ENCODE peak calls at places on chromosomes 2 and 18, in six cellular contexts. B is tibial nerve, P is dorsolateral prefrontal cortex, F is cardiac muscle cell, J is heart right ventricle, K is kidney epithelial cell. W is an unnamed sample.

GRCh38 chr2:168157926-168158325 is 89.5 kb downstream of the STK39 start:
- DNase-seq in J (no peak), B (no peak), F (peak; percentile 39), P (no peak), K (no peak), W (no peak)

GRCh38 chr2:126304147-126304546 is 351.8 kb upstream of the GYPC start:
- DNase-seq in K (no peak), J (no peak), F (no peak), P (no peak), B (no peak), W (no peak)

GRCh38 chr2:108565778-108566375 is 31.6 kb downstream of the LIMS1 start:
- DNase-seq in F (no peak), J (no peak), B (no peak), K (no peak), P (no peak), W (no peak)

GRCh38 chr2:177989029-177989885 is 83.3 kb downstream of the PDE11A start:
- DNase-seq in B (no peak), P (no peak), J (no peak), K (peak; percentile 71), F (no peak), W (no peak)

GRCh38 chr2:62474173-62474572 is 31.8 kb downstream of the TMEM17 start:
- DNase-seq in F (peak; percentile 27), J (no peak), B (no peak), K (no peak), P (no peak), W (no peak)

GRCh38 chr2:31831585-31831984 is 179.2 kb downstream of the MEMO1 start:
- DNase-seq in F (no peak), J (no peak), B (no peak), K (no peak), P (no peak), W (no peak)

GRCh38 chr18:49728542-49728941 is 84.8 kb downstream of the ACAA2 start:
- DNase-seq in B (no peak), J (peak; percentile 16), F (peak; percentile 68), K (no peak), P (peak; percentile 33), W (no peak)

GRCh38 chr2:74491671-74492544 is 7.5 kb downstream of the LBX2 start:
- DNase-seq in J (no peak), P (no peak), F (no peak), K (no peak), B (no peak), W (no peak)

GRCh38 chr2:176555781-176556180 is 286.5 kb downstream of the MTX2 start:
- DNase-seq in B (no peak), F (no peak), K (no peak), J (no peak), P (no peak), W (no peak)

GRCh38 chr2:202096736-202097135 is 23.7 kb downstream of the KIAA2012 start:
- DNase-seq in J (no peak), P (no peak), F (no peak), K (no peak), B (no peak), W (no peak)

GRCh38 chr2:11872247-11872947 is 126.0 kb downstream of the LPIN1 start:
- DNase-seq in K (no peak), B (no peak), J (no peak), F (peak; percentile 43), P (no peak), W (no peak)

GRCh38 chr2:227642691-227643090 is 23.9 kb upstream of the SCYGR5 start:
- DNase-seq in P (no peak), B (no peak), J (no peak), F (peak; percentile 91), K (no peak), W (no peak)

GRCh38 chr18:10368456-10369453 is 85.7 kb upstream of the APCDD1 start:
- DNase-seq in J (no peak), K (no peak), P (no peak), F (no peak), B (no peak), W (no peak)

GRCh38 chr2:1226766-1227165 is 186.5 kb upstream of the TPO start:
- DNase-seq in B (no peak), K (no peak), F (no peak), P (no peak), J (no peak), W (no peak)

GRCh38 chr2:152037711-152038110 is 61.1 kb downstream of the CACNB4 start:
- DNase-seq in P (no peak), K (no peak), J (peak; percentile 23), F (no peak), B (peak; percentile 26), W (no peak)

GRCh38 chr2:100320547-100321180 is 1.6 kb downstream of the LONRF2 start:
- DNase-seq in K (no peak), B (no peak), F (peak; percentile 2), P (no peak), J (peak; percentile 11), W (no peak)

GRCh38 chr18:80154293-80154692 is 45.2 kb downstream of the ADNP2 start:
- DNase-seq in F (peak; percentile 38), P (no peak), B (no peak), K (no peak), J (no peak), W (no peak)

GRCh38 chr2:209556354-209556961 is 132.6 kb downstream of the MAP2 start:
- DNase-seq in J (peak; percentile 17), F (peak; percentile 79), B (no peak), K (peak; percentile 18), P (no peak), W (no peak)

GRCh38 chr2:71220743-71221142 is 6.2 kb downstream of the PAIP2B start:
- DNase-seq in J (no peak), B (no peak), P (no peak), K (peak; percentile 35), F (no peak), W (no peak)

GRCh38 chr2:174939046-174939445 is 66.1 kb downstream of the CHN1 start:
- DNase-seq in B (no peak), F (peak; percentile 29), P (no peak), J (no peak), K (peak; percentile 51), W (no peak)

DNA sequence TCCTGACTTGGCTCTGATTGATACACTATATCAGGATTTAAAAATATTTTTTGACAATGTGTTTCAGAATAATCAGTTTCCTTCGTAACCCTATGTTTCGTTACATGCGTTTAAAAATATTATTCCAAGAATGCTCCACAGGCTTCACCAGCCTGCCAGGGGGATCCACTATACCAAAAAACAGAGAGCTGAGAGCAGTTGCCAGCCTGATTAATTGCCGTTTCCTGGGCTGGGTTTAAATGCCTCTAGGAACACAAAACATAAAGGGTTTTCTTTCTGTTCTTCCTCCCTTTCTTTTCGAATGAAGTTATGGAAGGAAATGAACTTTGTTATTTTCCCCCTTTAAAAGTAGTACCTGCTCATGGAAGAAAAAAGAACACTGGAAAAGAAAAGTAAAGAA is 47.9 kb downstream of the LRRFIP1 start:
- DNase-seq in J (no peak), F (no peak), K (no peak), B (no peak), P (no peak), W (no peak)
- H3K4me3 ChIP-seq in J (peak overlapping the region; percentile 35), F (no peak overlapping the region), K (peak overlapping the region; percentile 19), B (no peak overlapping the region), P (peak overlapping the region; percentile 43), W (no peak overlapping the region)

GRCh38 chr2:25672500-25673169 is 742 bp downstream of the DTNB start:
- DNase-seq in K (no peak), J (peak; percentile 33), B (no peak), F (peak; percentile 61), P (no peak), W (peak; percentile 48)

GRCh38 chr2:25669520-25669919 is 3.9 kb downstream of the DTNB start:
- DNase-seq in B (no peak), J (no peak), F (no peak), K (no peak), P (no peak), W (no peak)

GRCh38 chr2:25674003-25674362 is 606 bp upstream of the DTNB start:
- DNase-seq in F (peak; percentile 30), K (no peak), J (no peak), P (peak; percentile 51), B (no peak), W (no peak)

GRCh38 chr2:25673170-25674002 is at the start of gene DTNB:
- DNase-seq in J (peak; percentile 78), P (peak; percentile 60), F (peak; percentile 76), K (no peak), B (peak; percentile 49), W (peak; percentile 84)

DNA sequence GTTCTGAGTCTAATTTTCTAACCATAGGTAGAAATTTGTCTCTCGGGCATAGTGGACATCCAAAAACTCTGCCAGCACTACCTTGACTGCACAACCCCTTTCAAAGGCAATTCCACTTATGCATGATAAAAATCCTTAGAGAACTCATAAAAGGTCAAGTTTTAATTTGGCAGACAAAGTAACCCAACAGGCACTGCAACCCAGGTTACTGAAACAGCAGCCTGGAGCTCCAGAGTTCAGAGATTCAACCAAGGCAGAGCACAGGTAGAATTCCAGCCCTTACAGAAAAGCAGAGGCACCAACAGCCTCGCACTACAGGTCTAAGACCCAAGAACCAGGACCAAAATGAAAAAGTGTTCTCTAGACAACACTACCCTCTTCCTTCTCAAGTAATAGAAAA is 1.8 kb downstream of the DTNB start:
- DNase-seq in B (no peak), J (no peak), K (no peak), P (no peak), F (no peak), W (no peak)
- H3K4me3 ChIP-seq in B (no peak overlapping the region), J (no peak overlapping the region), K (no peak overlapping the region), P (peak overlapping the region; percentile 84), F (no peak overlapping the region), W (peak overlapping the region; percentile 63)

DNA sequence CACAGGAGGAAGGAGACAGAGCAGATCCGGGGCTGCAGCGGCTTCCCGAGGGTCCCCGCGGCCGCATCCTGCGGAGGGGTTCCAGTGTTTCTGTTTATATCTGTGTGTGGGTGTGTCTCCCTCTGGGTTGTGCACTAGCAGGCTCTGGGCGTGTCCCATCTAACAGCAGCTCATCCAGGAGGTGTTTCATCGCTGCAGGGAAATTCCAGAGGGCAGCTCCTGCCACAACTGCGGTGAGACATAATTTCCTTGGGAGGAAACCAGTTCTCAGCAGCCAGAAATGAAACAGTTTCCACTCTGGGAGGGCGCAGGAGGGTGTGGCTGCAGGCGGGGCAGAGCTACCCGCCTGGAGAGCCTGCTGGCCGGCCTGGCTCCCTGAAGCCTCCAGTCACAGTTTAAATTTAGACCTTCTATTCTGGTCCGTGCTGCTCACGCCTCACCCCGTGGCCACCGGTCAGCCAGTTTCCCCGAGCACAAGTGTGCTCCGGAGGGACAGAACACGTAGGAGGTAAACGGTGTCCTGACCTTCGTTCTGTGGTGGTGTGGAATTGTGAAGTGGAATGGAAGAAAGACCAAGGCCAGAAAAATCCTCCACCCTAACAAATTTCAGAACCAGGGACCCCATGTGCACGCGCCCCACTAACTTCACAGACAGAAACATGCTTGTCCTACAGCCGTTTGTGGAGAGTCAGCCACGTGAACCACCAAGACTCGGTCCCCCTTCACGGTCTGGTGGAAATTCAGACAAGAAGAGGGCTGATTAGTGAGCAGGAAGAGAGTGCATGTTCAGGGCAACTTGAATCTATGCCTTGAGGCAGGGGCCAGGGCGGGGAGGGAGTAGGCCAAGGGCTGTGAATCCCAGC is 50.2 kb downstream of the TEX44 start:
- DNase-seq in P (no peak), K (peak; percentile 96), B (peak; percentile 81), J (peak; percentile 92), F (peak; percentile 87), W (no peak)
- H3K4me3 ChIP-seq in P (peak overlapping the region; percentile 37), K (no peak overlapping the region), B (peak overlapping the region; percentile 15), J (peak overlapping the region; percentile 40), F (no peak overlapping the region), W (no peak overlapping the region)

DNA sequence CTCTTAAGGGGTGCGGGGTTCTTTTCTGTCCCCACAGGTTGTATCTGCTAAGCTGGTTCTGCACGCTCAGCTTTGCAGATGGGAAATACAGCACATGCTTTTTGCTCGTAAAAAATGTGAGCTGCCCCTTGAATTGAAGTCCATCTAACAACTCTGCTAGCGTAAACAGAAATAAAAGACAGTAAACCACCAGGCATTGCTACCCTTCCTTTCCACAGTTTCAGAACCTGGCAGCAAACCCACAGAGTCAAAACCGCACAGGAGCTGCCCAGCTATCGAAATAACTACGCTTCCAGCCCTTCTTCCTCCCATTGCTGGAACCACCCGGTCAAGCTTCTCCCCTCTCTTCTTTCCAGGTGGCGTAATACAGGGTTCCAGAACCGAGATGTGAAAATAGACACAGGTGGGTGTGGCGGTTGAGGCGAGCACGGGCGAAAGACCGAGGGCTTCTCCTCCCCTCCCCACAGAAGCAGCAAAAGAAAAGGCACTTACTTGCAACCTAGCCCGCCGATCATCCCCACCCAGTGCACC is 474 bp downstream of the SCN9A start:
- DNase-seq in K (no peak), J (no peak), F (peak; percentile 16), B (no peak), P (no peak), W (no peak)
- H3K4me3 ChIP-seq in K (peak overlapping the region; percentile 50), J (peak overlapping the region; percentile 63), F (peak overlapping the region; percentile 48), B (peak overlapping the region; percentile 59), P (peak overlapping the region; percentile 72), W (peak overlapping the region; percentile 57)